ENCODE peak calls at places on chromosomes 16 and 17, in six cellular contexts. One of them, this sample, is unnamed.

GRCh38 chr16:83338941-83339340 is 468.8 kb upstream of the HSBP1 start:
- DNase-seq in ascending aorta: no peak
- DNase-seq in foreskin fibroblast: peak
- DNase-seq in mammary epithelial cell: no peak
- DNase-seq in neural progenitor cell: no peak
- DNase-seq in tibial artery: no peak
- DNase-seq in this sample: peak

GRCh38 chr17:65290616-65291015 is 153.4 kb downstream of the RGS9 start:
- DNase-seq in mammary epithelial cell: no peak
- DNase-seq in foreskin fibroblast: no peak
- DNase-seq in ascending aorta: peak
- DNase-seq in tibial artery: no peak
- DNase-seq in neural progenitor cell: no peak
- DNase-seq in this sample: no peak

GRCh38 chr17:56674401-56674925 is 81.0 kb downstream of the NOG start:
- DNase-seq in tibial artery: no peak
- DNase-seq in ascending aorta: no peak
- DNase-seq in mammary epithelial cell: peak
- DNase-seq in foreskin fibroblast: no peak
- DNase-seq in neural progenitor cell: no peak
- DNase-seq in this sample: no peak

GRCh38 chr16:84739349-84740124 is 39.7 kb downstream of the USP10 start:
- DNase-seq in ascending aorta: no peak
- DNase-seq in neural progenitor cell: no peak
- DNase-seq in tibial artery: no peak
- DNase-seq in mammary epithelial cell: peak
- DNase-seq in foreskin fibroblast: peak
- DNase-seq in this sample: peak

GRCh38 chr16:28321700-28322411 is 29.5 kb downstream of the SBK1 start:
- DNase-seq in neural progenitor cell: peak
- DNase-seq in ascending aorta: no peak
- DNase-seq in mammary epithelial cell: peak
- DNase-seq in tibial artery: no peak
- DNase-seq in foreskin fibroblast: no peak
- DNase-seq in this sample: peak

GRCh38 chr17:40071720-40072480 is 9.1 kb downstream of the THRA start:
- DNase-seq in ascending aorta: peak
- DNase-seq in mammary epithelial cell: no peak
- DNase-seq in foreskin fibroblast: no peak
- DNase-seq in tibial artery: peak
- DNase-seq in neural progenitor cell: no peak
- DNase-seq in this sample: no peak

GRCh38 chr17:29613856-29614255 is 8.9 kb downstream of the CORO6 start:
- DNase-seq in tibial artery: peak
- DNase-seq in mammary epithelial cell: no peak
- DNase-seq in foreskin fibroblast: no peak
- DNase-seq in neural progenitor cell: no peak
- DNase-seq in ascending aorta: no peak
- DNase-seq in this sample: no peak

GRCh38 chr16:80993293-80993691 is 13.4 kb downstream of the CMC2 start:
- DNase-seq in mammary epithelial cell: peak
- DNase-seq in tibial artery: no peak
- DNase-seq in ascending aorta: peak
- DNase-seq in foreskin fibroblast: peak
- DNase-seq in neural progenitor cell: no peak
- DNase-seq in this sample: peak

GRCh38 chr17:63191610-63192009 is 225.6 kb downstream of the TANC2 start:
- DNase-seq in foreskin fibroblast: no peak
- DNase-seq in tibial artery: no peak
- DNase-seq in neural progenitor cell: no peak
- DNase-seq in mammary epithelial cell: no peak
- DNase-seq in ascending aorta: no peak
- DNase-seq in this sample: no peak

GRCh38 chr16:24900230-24900629 is 54.5 kb downstream of the SLC5A11 start:
- DNase-seq in ascending aorta: no peak
- DNase-seq in tibial artery: no peak
- DNase-seq in foreskin fibroblast: no peak
- DNase-seq in neural progenitor cell: no peak
- DNase-seq in mammary epithelial cell: no peak
- DNase-seq in this sample: no peak

GRCh38 chr16:21645261-21645721 is 7.1 kb downstream of the IGSF6 start:
- DNase-seq in neural progenitor cell: no peak
- DNase-seq in mammary epithelial cell: no peak
- DNase-seq in tibial artery: no peak
- DNase-seq in foreskin fibroblast: no peak
- DNase-seq in ascending aorta: no peak
- DNase-seq in this sample: peak

GRCh38 chr17:14098246-14098645 is 28.9 kb downstream of the COX10 start:
- DNase-seq in foreskin fibroblast: no peak
- DNase-seq in ascending aorta: no peak
- DNase-seq in tibial artery: no peak
- DNase-seq in mammary epithelial cell: peak
- DNase-seq in neural progenitor cell: no peak
- DNase-seq in this sample: no peak

GRCh38 chr17:14092808-14093207 is 23.5 kb downstream of the COX10 start:
- DNase-seq in neural progenitor cell: no peak
- DNase-seq in mammary epithelial cell: no peak
- DNase-seq in foreskin fibroblast: no peak
- DNase-seq in ascending aorta: no peak
- DNase-seq in tibial artery: no peak
- DNase-seq in this sample: no peak

GRCh38 chr17:14095202-14095601 is 25.9 kb downstream of the COX10 start:
- DNase-seq in mammary epithelial cell: no peak
- DNase-seq in neural progenitor cell: no peak
- DNase-seq in foreskin fibroblast: no peak
- DNase-seq in tibial artery: no peak
- DNase-seq in ascending aorta: no peak
- DNase-seq in this sample: no peak

GRCh38 chr17:14094676-14095075 is 25.4 kb downstream of the COX10 start:
- DNase-seq in tibial artery: no peak
- DNase-seq in neural progenitor cell: no peak
- DNase-seq in ascending aorta: no peak
- DNase-seq in foreskin fibroblast: no peak
- DNase-seq in mammary epithelial cell: no peak
- DNase-seq in this sample: no peak

GRCh38 chr17:14095630-14096029 is 26.3 kb downstream of the COX10 start:
- DNase-seq in mammary epithelial cell: no peak
- DNase-seq in tibial artery: no peak
- DNase-seq in neural progenitor cell: no peak
- DNase-seq in ascending aorta: no peak
- DNase-seq in foreskin fibroblast: no peak
- DNase-seq in this sample: no peak
- H3K4me3 ChIP-seq in mammary epithelial cell: no peak
- H3K4me3 ChIP-seq in tibial artery: no peak
- H3K4me3 ChIP-seq in neural progenitor cell: no peak
- H3K4me3 ChIP-seq in ascending aorta: no peak
- H3K4me3 ChIP-seq in foreskin fibroblast: no peak
- H3K4me3 ChIP-seq in this sample: no peak

DNA sequence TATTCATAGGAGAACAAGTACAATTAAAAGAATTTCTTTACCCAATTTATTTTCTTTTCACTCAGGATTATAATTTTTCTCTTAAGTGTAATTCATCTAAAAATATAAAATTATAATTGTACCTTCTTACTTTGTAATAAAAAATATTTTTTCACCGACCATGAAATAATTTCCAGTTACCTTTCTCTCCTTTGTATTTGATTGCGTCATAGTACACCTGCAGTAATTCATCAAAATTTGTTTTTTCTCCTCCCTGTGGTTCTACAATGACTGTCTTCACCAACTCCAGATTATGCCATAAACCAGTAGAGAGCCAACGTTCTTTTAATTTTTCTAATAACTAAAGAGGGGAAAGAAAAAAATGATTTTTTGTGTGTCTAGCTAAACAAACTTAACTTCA is 119.1 kb downstream of the BRIP1 start:
- DNase-seq in neural progenitor cell: no peak
- DNase-seq in foreskin fibroblast: no peak
- DNase-seq in mammary epithelial cell: no peak
- DNase-seq in tibial artery: no peak
- DNase-seq in ascending aorta: no peak
- DNase-seq in this sample: no peak
- H3K4me3 ChIP-seq in neural progenitor cell: no peak
- H3K4me3 ChIP-seq in foreskin fibroblast: no peak
- H3K4me3 ChIP-seq in mammary epithelial cell: no peak
- H3K4me3 ChIP-seq in tibial artery: no peak
- H3K4me3 ChIP-seq in ascending aorta: no peak
- H3K4me3 ChIP-seq in this sample: no peak

GRCh38 chr17:386145-386876 is 33.7 kb upstream of the RPH3AL start:
- DNase-seq in tibial artery: peak
- DNase-seq in mammary epithelial cell: peak
- DNase-seq in foreskin fibroblast: no peak
- DNase-seq in neural progenitor cell: peak
- DNase-seq in ascending aorta: peak
- DNase-seq in this sample: no peak

GRCh38 chr17:383771-384621 is 31.4 kb upstream of the RPH3AL start:
- DNase-seq in neural progenitor cell: peak
- DNase-seq in mammary epithelial cell: no peak
- DNase-seq in foreskin fibroblast: no peak
- DNase-seq in ascending aorta: no peak
- DNase-seq in tibial artery: no peak
- DNase-seq in this sample: no peak

GRCh38 chr17:385836-386144 is 33.2 kb upstream of the RPH3AL start:
- DNase-seq in foreskin fibroblast: no peak
- DNase-seq in ascending aorta: no peak
- DNase-seq in mammary epithelial cell: no peak
- DNase-seq in tibial artery: no peak
- DNase-seq in neural progenitor cell: no peak
- DNase-seq in this sample: no peak

GRCh38 chr17:385195-385835 is 32.7 kb upstream of the RPH3AL start:
- DNase-seq in ascending aorta: no peak
- DNase-seq in mammary epithelial cell: peak
- DNase-seq in tibial artery: no peak
- DNase-seq in neural progenitor cell: peak
- DNase-seq in foreskin fibroblast: no peak
- DNase-seq in this sample: no peak

DNA sequence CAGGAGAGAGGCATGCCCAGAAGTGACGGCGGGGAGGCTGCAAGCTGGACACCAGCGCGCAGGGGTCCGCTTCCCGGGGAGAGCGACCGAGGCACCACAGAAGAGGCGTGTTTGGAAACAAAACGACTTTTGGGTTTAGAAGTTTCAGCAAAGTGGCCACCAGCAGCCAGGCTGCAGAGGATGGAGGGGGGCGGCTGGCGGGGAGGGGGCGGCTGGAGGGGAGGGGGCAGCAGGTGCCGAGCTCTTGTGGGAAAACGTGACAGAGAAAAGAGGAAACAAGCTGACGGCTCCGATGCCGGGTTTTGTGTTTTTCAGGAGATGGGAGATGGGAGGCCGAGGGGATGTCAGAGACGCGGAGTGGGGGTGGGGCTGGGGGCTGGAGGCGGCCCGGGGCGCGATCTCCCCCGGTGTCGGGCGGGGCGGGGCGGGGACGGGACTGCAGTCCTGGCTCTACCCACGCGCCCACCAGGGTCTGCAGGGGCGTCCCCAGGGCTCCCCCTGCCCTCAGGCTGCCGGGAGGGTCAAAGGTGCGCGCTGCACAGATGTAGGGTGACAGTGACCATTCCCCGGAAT is 32.1 kb upstream of the RPH3AL start:
- DNase-seq in neural progenitor cell: peak
- DNase-seq in tibial artery: no peak
- DNase-seq in foreskin fibroblast: no peak
- DNase-seq in mammary epithelial cell: no peak
- DNase-seq in ascending aorta: no peak
- DNase-seq in this sample: no peak
- H3K4me3 ChIP-seq in neural progenitor cell: peak
- H3K4me3 ChIP-seq in tibial artery: peak
- H3K4me3 ChIP-seq in foreskin fibroblast: peak
- H3K4me3 ChIP-seq in mammary epithelial cell: no peak
- H3K4me3 ChIP-seq in ascending aorta: peak
- H3K4me3 ChIP-seq in this sample: no peak

DNA sequence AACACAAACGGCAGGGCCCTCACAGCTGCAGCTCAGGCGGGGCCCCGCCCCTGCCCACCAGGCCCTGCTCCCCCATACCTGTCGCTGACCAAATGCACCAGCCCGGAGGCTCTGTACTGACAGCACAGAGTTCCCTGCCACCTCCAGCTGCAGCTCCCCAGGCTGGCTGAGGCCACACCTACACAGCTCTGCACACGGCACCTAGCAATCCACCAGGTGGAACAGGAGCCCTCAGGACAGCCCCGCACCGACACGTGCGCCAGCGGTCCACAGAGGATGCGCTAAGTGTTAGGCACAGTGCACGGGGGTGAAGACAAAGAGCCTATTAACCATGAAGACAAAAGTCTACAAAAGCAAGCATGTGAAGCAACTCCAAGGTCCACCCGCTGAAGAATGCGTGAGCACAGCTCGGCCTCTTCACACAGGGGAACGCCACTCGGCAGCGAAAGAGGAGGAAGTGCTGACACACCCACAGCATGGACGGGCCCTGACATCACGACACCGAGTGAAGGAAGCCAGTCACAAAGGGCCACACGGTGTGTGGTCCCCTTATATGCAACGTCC is 5.4 kb downstream of the ZCCHC14 start:
- DNase-seq in tibial artery: peak
- DNase-seq in mammary epithelial cell: peak
- DNase-seq in foreskin fibroblast: no peak
- DNase-seq in neural progenitor cell: peak
- DNase-seq in ascending aorta: no peak
- DNase-seq in this sample: no peak
- H3K4me3 ChIP-seq in tibial artery: peak
- H3K4me3 ChIP-seq in mammary epithelial cell: peak
- H3K4me3 ChIP-seq in foreskin fibroblast: peak
- H3K4me3 ChIP-seq in neural progenitor cell: peak
- H3K4me3 ChIP-seq in ascending aorta: peak
- H3K4me3 ChIP-seq in this sample: no peak

DNA sequence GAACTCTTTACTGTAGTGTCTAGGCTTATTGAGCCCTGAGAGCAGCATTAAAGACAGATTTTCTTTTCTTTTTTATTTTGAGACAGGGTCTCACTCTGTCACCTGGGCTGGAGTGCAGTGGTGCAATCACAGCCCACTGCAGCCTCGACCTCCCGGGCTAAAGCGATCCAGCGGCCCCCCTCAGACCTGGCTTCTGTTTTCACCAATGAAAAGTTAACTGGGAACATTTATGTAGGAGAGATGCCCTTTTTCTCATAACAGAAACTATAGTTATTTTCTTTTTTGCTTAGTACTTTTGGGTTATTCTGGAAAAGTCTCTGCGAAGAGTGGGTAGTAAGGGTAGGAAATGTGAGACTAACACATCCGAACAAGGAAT is 1.5 kb downstream of the MAP1LC3B start:
- DNase-seq in neural progenitor cell: no peak
- DNase-seq in tibial artery: no peak
- DNase-seq in foreskin fibroblast: no peak
- DNase-seq in mammary epithelial cell: no peak
- DNase-seq in ascending aorta: no peak
- DNase-seq in this sample: no peak
- H3K4me3 ChIP-seq in neural progenitor cell: peak
- H3K4me3 ChIP-seq in tibial artery: peak
- H3K4me3 ChIP-seq in foreskin fibroblast: peak
- H3K4me3 ChIP-seq in mammary epithelial cell: peak
- H3K4me3 ChIP-seq in ascending aorta: peak
- H3K4me3 ChIP-seq in this sample: peak